ENCODE peak calls at places on chromosomes 4 and X, in seven cellular contexts. Y is heart right ventricle; Z is AG04449; T is fibroblast of pulmonary artery; E is activated CD8-positive, alpha-beta T cell treated with anti-CD3 and anti-CD28 coated beads for 36 hours; R is A549; F is AG09309. U is an unnamed sample.

GRCh38 chrX:107826286-107827136 is 845 bp downstream of the MID2 start:
- DNase-seq in Y (peak), Z (no peak), T (peak), E (peak), R (peak), F (no peak), U (peak)

GRCh38 chr4:38013461-38014366 is 53.5 kb downstream of the PTTG2 start:
- DNase-seq in Y (peak), Z (no peak), T (peak), E (no peak), R (no peak), F (no peak), U (no peak)

GRCh38 chr4:181971411-181971810 is 271.8 kb upstream of the TENM3 start:
- DNase-seq in Y (no peak), Z (no peak), T (no peak), E (no peak), R (no peak), F (no peak), U (peak)

GRCh38 chrX:53686151-53686885 is at the start of gene HUWE1:
- DNase-seq in Y (peak), Z (no peak), T (peak), E (peak), R (peak), F (no peak), U (peak)

GRCh38 chr4:94849901-94850300 is 92.1 kb downstream of the BMPR1B start:
- DNase-seq in Y (no peak), Z (no peak), T (peak), E (no peak), R (no peak), F (no peak), U (no peak)

GRCh38 chrX:3218442-3218841 is 128.0 kb downstream of the MXRA5 start:
- DNase-seq in Y (no peak), Z (no peak), T (no peak), E (no peak), R (no peak), F (no peak), U (no peak)

GRCh38 chr4:41358626-41359025 is 101.9 kb downstream of the UCHL1 start:
- DNase-seq in Y (peak), Z (no peak), T (no peak), E (no peak), R (no peak), F (no peak), U (no peak)

GRCh38 chrX:153632612-153632980 is 14.4 kb upstream of the DUSP9 start:
- DNase-seq in Y (no peak), Z (no peak), T (no peak), E (no peak), R (no peak), F (no peak), U (no peak)

GRCh38 chr4:86976801-86977485 is 42.1 kb downstream of the AFF1 start:
- DNase-seq in Y (no peak), Z (no peak), T (no peak), E (peak), R (no peak), F (no peak), U (no peak)

GRCh38 chr4:122073615-122074014 is 78.5 kb upstream of the BLTP1 start:
- DNase-seq in Y (no peak), Z (no peak), T (no peak), E (no peak), R (no peak), F (no peak), U (no peak)

GRCh38 chr4:3442959-3443749 is 1.4 kb downstream of the HGFAC start:
- DNase-seq in Y (peak), Z (no peak), T (peak), E (peak), R (peak), F (no peak), U (peak)

GRCh38 chrX:132092439-132093065 is 35.3 kb downstream of the FRMD7 start:
- DNase-seq in Y (no peak), Z (no peak), T (peak), E (peak), R (peak), F (peak), U (peak)

GRCh38 chrX:8139713-8140112 is 31.4 kb downstream of the VCX2 start:
- DNase-seq in Y (no peak), Z (no peak), T (peak), E (no peak), R (no peak), F (no peak), U (no peak)

GRCh38 chr4:59994118-59994517 is 1206.0 kb upstream of the ADGRL3 start:
- DNase-seq in Y (no peak), Z (no peak), T (no peak), E (no peak), R (no peak), F (no peak), U (no peak)

GRCh38 chr4:155512069-155512468 is 135.3 kb upstream of the MAP9 start:
- DNase-seq in Y (no peak), Z (no peak), T (no peak), E (no peak), R (no peak), F (no peak), U (no peak)

GRCh38 chrX:49844622-49845021 is 15.5 kb downstream of the PAGE4 start:
- DNase-seq in Y (no peak), Z (no peak), T (no peak), E (no peak), R (no peak), F (no peak), U (no peak)

GRCh38 chr4:39970559-39971270 is 7.0 kb downstream of the PDS5A start:
- DNase-seq in Y (no peak), Z (no peak), T (peak), E (no peak), R (no peak), F (no peak), U (no peak)

DNA sequence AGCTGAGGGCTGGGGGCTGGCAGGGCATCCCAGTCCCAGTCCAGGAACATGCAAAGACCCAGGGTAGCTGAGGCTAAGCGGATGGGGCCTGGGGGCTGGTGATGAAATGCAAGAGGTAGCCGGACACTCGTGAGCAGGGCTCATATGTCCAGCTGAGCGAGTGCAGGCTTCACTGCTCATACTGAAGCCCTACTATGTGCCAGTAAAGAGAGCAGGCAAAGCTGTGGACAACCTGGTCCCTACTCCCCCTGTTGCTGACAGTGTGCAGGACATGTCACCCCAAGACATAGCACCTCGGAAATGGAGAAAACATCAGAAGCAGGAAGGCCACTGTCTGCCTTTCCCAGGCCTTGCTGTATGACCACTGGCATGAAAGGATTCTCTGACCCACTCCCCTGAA is 122.4 kb upstream of the STX18 start:
- DNase-seq in Y (no peak), Z (no peak), T (no peak), E (no peak), R (no peak), F (no peak), U (no peak)
- TF ChIP-seq CTCF in Y (no peak), Z (no peak), T (no peak), E (no peak), R (no peak), F (no peak), U (no peak)

DNA sequence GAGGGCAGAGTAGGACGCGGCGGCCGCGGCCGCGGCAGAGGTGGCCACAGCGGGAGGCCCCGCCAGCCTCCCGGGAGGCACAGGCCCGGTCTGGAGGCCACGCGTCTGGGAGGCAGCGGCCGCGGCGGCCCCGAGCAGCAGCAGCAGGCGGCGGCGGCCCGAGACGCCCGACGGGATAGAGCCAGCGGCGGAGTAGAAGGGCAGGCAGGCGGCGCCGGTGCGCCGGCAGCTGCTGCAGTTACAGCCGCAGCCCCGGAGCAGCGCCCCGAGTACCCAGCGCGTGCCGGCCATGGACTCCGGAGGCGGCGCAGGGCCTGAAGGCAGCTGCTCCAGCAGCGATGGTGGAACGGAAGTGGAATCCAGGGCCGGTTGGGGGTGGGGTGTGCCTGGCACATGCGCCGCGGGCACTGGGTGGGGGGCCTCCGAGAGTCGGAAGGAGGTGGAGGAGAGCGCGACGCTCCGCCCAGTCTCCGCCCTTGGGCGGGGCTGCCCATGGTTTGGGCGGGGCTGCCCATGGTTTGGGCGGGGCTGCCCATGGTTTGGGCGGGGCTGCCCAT is at the start of gene GRSF1:
- DNase-seq in Y (peak), Z (peak), T (peak), E (peak), R (peak), F (peak), U (peak)
- TF ChIP-seq CTCF in Y (peak), Z (no peak), T (no peak), E (no peak), R (no peak), F (no peak), U (no peak)

GRCh38 chrX:70769659-70770232 is 138.8 kb downstream of the TEX11 start:
- DNase-seq in Y (no peak), Z (no peak), T (peak), E (no peak), R (peak), F (no peak), U (no peak)
- TF ChIP-seq CTCF in Y (peak), Z (no peak), T (peak), E (peak), R (peak), F (peak), U (no peak)

GRCh38 chrX:103249805-103250204 is 5.2 kb downstream of the TCEAL8 start:
- DNase-seq in Y (no peak), Z (no peak), T (no peak), E (no peak), R (no peak), F (no peak), U (no peak)

GRCh38 chrX:103250977-103251376 is 4.0 kb downstream of the TCEAL8 start:
- DNase-seq in Y (no peak), Z (no peak), T (no peak), E (no peak), R (no peak), F (no peak), U (no peak)

GRCh38 chrX:103254171-103254824 is 657 bp downstream of the TCEAL8 start:
- DNase-seq in Y (peak), Z (no peak), T (peak), E (peak), R (no peak), F (no peak), U (peak)

GRCh38 chrX:103253608-103254007 is 1.3 kb downstream of the TCEAL8 start:
- DNase-seq in Y (peak), Z (no peak), T (peak), E (no peak), R (no peak), F (no peak), U (no peak)

DNA sequence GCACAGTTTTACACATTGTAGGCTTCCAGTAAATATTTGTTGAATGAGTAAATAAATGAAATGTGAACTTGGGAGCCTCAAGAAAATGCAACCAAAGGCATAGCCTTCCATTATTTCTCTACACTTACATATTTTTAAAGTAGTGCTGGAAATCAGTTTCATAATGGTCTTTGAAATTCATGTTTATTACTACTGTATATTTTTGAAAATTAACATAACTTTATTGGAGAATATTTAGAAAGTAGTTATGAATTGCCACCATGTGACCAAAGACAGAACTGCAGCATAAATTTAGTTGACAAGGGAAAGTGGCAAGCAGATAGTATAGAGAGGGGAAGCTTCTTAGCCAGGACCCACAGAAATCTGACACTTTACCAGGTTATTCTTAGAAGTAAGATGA is 6.4 kb downstream of the TCEAL8 start:
- DNase-seq in Y (no peak), Z (no peak), T (peak), E (peak), R (peak), F (no peak), U (peak)
- TF ChIP-seq CTCF in Y (peak), Z (peak), T (peak), E (peak), R (no peak), F (peak), U (peak)